ENCODE peak calls at places on chromosomes 5 and 9, in six cellular contexts. One of them, this sample, is unnamed.

GRCh38 chr5:32814620-32815019 is 103.5 kb downstream of the NPR3 start:
- DNase-seq in astrocyte: peak
- DNase-seq in AG04450: no peak
- DNase-seq in NT2/D1: no peak
- DNase-seq in fibroblast of the aortic adventitia: peak
- DNase-seq in uterus: no peak
- DNase-seq in this sample: no peak

GRCh38 chr5:27308151-27308550 is 269.8 kb upstream of the CDH9 start:
- DNase-seq in astrocyte: peak
- DNase-seq in AG04450: no peak
- DNase-seq in NT2/D1: no peak
- DNase-seq in fibroblast of the aortic adventitia: no peak
- DNase-seq in uterus: no peak
- DNase-seq in this sample: no peak

GRCh38 chr9:124309665-124310064 is 51.9 kb downstream of the NEK6 start:
- DNase-seq in astrocyte: peak
- DNase-seq in AG04450: peak
- DNase-seq in NT2/D1: peak
- DNase-seq in fibroblast of the aortic adventitia: peak
- DNase-seq in uterus: peak
- DNase-seq in this sample: no peak

GRCh38 chr9:5832093-5832542 is 799 bp downstream of the ERMP1 start:
- DNase-seq in astrocyte: no peak
- DNase-seq in AG04450: no peak
- DNase-seq in NT2/D1: no peak
- DNase-seq in fibroblast of the aortic adventitia: no peak
- DNase-seq in uterus: no peak
- DNase-seq in this sample: no peak

GRCh38 chr9:69145148-69145547 is 28.9 kb upstream of the TJP2 start:
- DNase-seq in astrocyte: no peak
- DNase-seq in AG04450: no peak
- DNase-seq in NT2/D1: no peak
- DNase-seq in fibroblast of the aortic adventitia: no peak
- DNase-seq in uterus: no peak
- DNase-seq in this sample: no peak

GRCh38 chr5:179533907-179534306 is 16.4 kb upstream of the RUFY1 start:
- DNase-seq in astrocyte: no peak
- DNase-seq in AG04450: no peak
- DNase-seq in NT2/D1: no peak
- DNase-seq in fibroblast of the aortic adventitia: no peak
- DNase-seq in uterus: no peak
- DNase-seq in this sample: no peak

GRCh38 chr5:174159327-174160247 is 114.1 kb downstream of the NSG2 start:
- DNase-seq in astrocyte: peak
- DNase-seq in AG04450: no peak
- DNase-seq in NT2/D1: no peak
- DNase-seq in fibroblast of the aortic adventitia: no peak
- DNase-seq in uterus: no peak
- DNase-seq in this sample: no peak

GRCh38 chr5:149317281-149318048 is 27.8 kb upstream of the GRPEL2 start:
- DNase-seq in astrocyte: no peak
- DNase-seq in AG04450: peak
- DNase-seq in NT2/D1: no peak
- DNase-seq in fibroblast of the aortic adventitia: peak
- DNase-seq in uterus: no peak
- DNase-seq in this sample: no peak

GRCh38 chr5:179759961-179760541 is 27.4 kb downstream of the MAML1 start:
- DNase-seq in astrocyte: no peak
- DNase-seq in AG04450: no peak
- DNase-seq in NT2/D1: no peak
- DNase-seq in fibroblast of the aortic adventitia: no peak
- DNase-seq in uterus: no peak
- DNase-seq in this sample: no peak

GRCh38 chr5:37554938-37555337 is 175.8 kb downstream of the WDR70 start:
- DNase-seq in astrocyte: no peak
- DNase-seq in AG04450: no peak
- DNase-seq in NT2/D1: peak
- DNase-seq in fibroblast of the aortic adventitia: no peak
- DNase-seq in uterus: no peak
- DNase-seq in this sample: no peak

GRCh38 chr5:62142351-62142750 is 163.7 kb upstream of the KIF2A start:
- DNase-seq in astrocyte: no peak
- DNase-seq in AG04450: no peak
- DNase-seq in NT2/D1: no peak
- DNase-seq in fibroblast of the aortic adventitia: no peak
- DNase-seq in uterus: no peak
- DNase-seq in this sample: no peak

GRCh38 chr9:130860458-130861316 is 25.6 kb downstream of the ABL1 start:
- DNase-seq in astrocyte: peak
- DNase-seq in AG04450: peak
- DNase-seq in NT2/D1: no peak
- DNase-seq in fibroblast of the aortic adventitia: peak
- DNase-seq in uterus: peak
- DNase-seq in this sample: peak

GRCh38 chr9:27787941-27788340 is 214.7 kb upstream of the C9orf72 start:
- DNase-seq in astrocyte: no peak
- DNase-seq in AG04450: no peak
- DNase-seq in NT2/D1: peak
- DNase-seq in fibroblast of the aortic adventitia: no peak
- DNase-seq in uterus: no peak
- DNase-seq in this sample: no peak

GRCh38 chr5:59543826-59544442 is 349.6 kb downstream of the PDE4D start:
- DNase-seq in astrocyte: no peak
- DNase-seq in AG04450: no peak
- DNase-seq in NT2/D1: no peak
- DNase-seq in fibroblast of the aortic adventitia: no peak
- DNase-seq in uterus: peak
- DNase-seq in this sample: no peak

GRCh38 chr5:123089971-123090640 is 1.1 kb downstream of the PRDM6 start:
- DNase-seq in astrocyte: no peak
- DNase-seq in AG04450: no peak
- DNase-seq in NT2/D1: no peak
- DNase-seq in fibroblast of the aortic adventitia: peak
- DNase-seq in uterus: no peak
- DNase-seq in this sample: no peak
- H3K4me3 ChIP-seq in astrocyte: peak
- H3K4me3 ChIP-seq in AG04450: peak
- H3K4me3 ChIP-seq in NT2/D1: peak
- H3K4me3 ChIP-seq in fibroblast of the aortic adventitia: peak
- H3K4me3 ChIP-seq in uterus: peak
- H3K4me3 ChIP-seq in this sample: peak

GRCh38 chr5:40687316-40687715 is 7.6 kb downstream of the PTGER4 start:
- DNase-seq in astrocyte: no peak
- DNase-seq in AG04450: no peak
- DNase-seq in NT2/D1: no peak
- DNase-seq in fibroblast of the aortic adventitia: no peak
- DNase-seq in uterus: no peak
- DNase-seq in this sample: no peak
- H3K4me3 ChIP-seq in astrocyte: no peak
- H3K4me3 ChIP-seq in AG04450: no peak
- H3K4me3 ChIP-seq in NT2/D1: no peak
- H3K4me3 ChIP-seq in fibroblast of the aortic adventitia: no peak
- H3K4me3 ChIP-seq in uterus: no peak
- H3K4me3 ChIP-seq in this sample: no peak

GRCh38 chr5:157541452-157542118 is 34.0 kb downstream of the ADAM19 start:
- DNase-seq in astrocyte: no peak
- DNase-seq in AG04450: no peak
- DNase-seq in NT2/D1: no peak
- DNase-seq in fibroblast of the aortic adventitia: no peak
- DNase-seq in uterus: no peak
- DNase-seq in this sample: no peak
- H3K4me3 ChIP-seq in astrocyte: peak
- H3K4me3 ChIP-seq in AG04450: peak
- H3K4me3 ChIP-seq in NT2/D1: no peak
- H3K4me3 ChIP-seq in fibroblast of the aortic adventitia: no peak
- H3K4me3 ChIP-seq in uterus: no peak
- H3K4me3 ChIP-seq in this sample: no peak

GRCh38 chr9:133707065-133707760 is 30.9 kb downstream of the SARDH start:
- DNase-seq in astrocyte: peak
- DNase-seq in AG04450: no peak
- DNase-seq in NT2/D1: no peak
- DNase-seq in fibroblast of the aortic adventitia: peak
- DNase-seq in uterus: peak
- DNase-seq in this sample: peak
- H3K4me3 ChIP-seq in astrocyte: no peak
- H3K4me3 ChIP-seq in AG04450: no peak
- H3K4me3 ChIP-seq in NT2/D1: no peak
- H3K4me3 ChIP-seq in fibroblast of the aortic adventitia: no peak
- H3K4me3 ChIP-seq in uterus: no peak
- H3K4me3 ChIP-seq in this sample: no peak

This sample was measured in dorsolateral prefrontal cortex.